ENCODE peak calls at places on chromosomes 4 and X, in nine cellular contexts. V, T, S, U, O, B, F, W and R are unnamed samples.
A peak's percentile ranks its signal among the peaks of the same experiment; 100 is the strongest.

GRCh38 chrX:152865232-152865920 is 32.5 kb upstream of the ZNF185 start:
- DNase-seq in V (no peak), T (no peak), S (no peak), U (no peak), O (no peak), B (no peak), F (no peak), W (no peak), R (no peak)

GRCh38 chrX:3076416-3076991 is 35.2 kb downstream of the ARSF start:
- DNase-seq in V (no peak), T (no peak), S (no peak), U (no peak), O (no peak), B (no peak), F (no peak), W (peak; percentile 7), R (no peak)

GRCh38 chr4:82748176-82748575 is 50.4 kb downstream of the SCD5 start:
- DNase-seq in V (no peak), T (no peak), S (no peak), U (peak; percentile 65), O (no peak), B (no peak), F (peak; percentile 55), W (peak; percentile 25), R (no peak)

GRCh38 chrX:13252726-13253125 is 67.1 kb downstream of the ATXN3L start:
- DNase-seq in V (no peak), T (no peak), S (peak; percentile 18), U (peak; percentile 32), O (no peak), B (peak; percentile 2), F (no peak), W (no peak), R (no peak)

GRCh38 chr4:41359069-41359769 is 102.5 kb downstream of the UCHL1 start:
- DNase-seq in V (no peak), T (no peak), S (peak; percentile 83), U (no peak), O (no peak), B (no peak), F (no peak), W (peak; percentile 62), R (no peak)

GRCh38 chr4:24471623-24472510 is 112.5 kb downstream of the DHX15 start:
- DNase-seq in V (peak; percentile 34), T (no peak), S (peak; percentile 75), U (no peak), O (no peak), B (no peak), F (no peak), W (peak; percentile 61), R (no peak)

GRCh38 chr4:98557497-98557896 is 100.9 kb downstream of the TSPAN5 start:
- DNase-seq in V (peak; percentile 45), T (peak; percentile 60), S (peak; percentile 46), U (peak; percentile 75), O (no peak), B (peak; percentile 80), F (peak; percentile 8), W (no peak), R (no peak)

GRCh38 chr4:173231916-173232315 is 63.3 kb downstream of the GALNT7 start:
- DNase-seq in V (peak; percentile 9), T (peak; percentile 40), S (peak; percentile 38), U (peak; percentile 18), O (peak; percentile 24), B (peak; percentile 40), F (peak; percentile 32), W (no peak), R (no peak)

GRCh38 chr4:184386271-184386781 is 88.0 kb downstream of the IRF2 start:
- DNase-seq in V (no peak), T (no peak), S (no peak), U (no peak), O (peak; percentile 84), B (no peak), F (no peak), W (no peak), R (no peak)

GRCh38 chrX:136310411-136310810 is 9.6 kb downstream of the ADGRG4 start:
- DNase-seq in V (peak; percentile 51), T (peak; percentile 75), S (no peak), U (peak; percentile 1), O (peak; percentile 26), B (no peak), F (peak; percentile 57), W (no peak), R (no peak)

GRCh38 chrX:134868766-134869495 is 121.9 kb upstream of the SMIM10 start:
- DNase-seq in V (peak; percentile 89), T (peak; percentile 84), S (peak; percentile 79), U (peak; percentile 96), O (no peak), B (peak; percentile 94), F (peak; percentile 41), W (no peak), R (no peak)

GRCh38 chrX:64758047-64758446 is 218.2 kb downstream of the ZC4H2 start:
- DNase-seq in V (no peak), T (no peak), S (no peak), U (no peak), O (no peak), B (no peak), F (no peak), W (no peak), R (no peak)

GRCh38 chr4:141134051-141134450 is 782 bp upstream of the RNF150 start:
- DNase-seq in V (peak; percentile 63), T (no peak), S (peak; percentile 58), U (peak; percentile 61), O (no peak), B (peak; percentile 43), F (no peak), W (no peak), R (no peak)
- H2AFZ ChIP-seq in V (no peak overlapping the region), T (no peak overlapping the region), S (no peak overlapping the region), U (no peak overlapping the region), O (no peak overlapping the region), B (no peak overlapping the region), F (no peak overlapping the region), W (no peak overlapping the region), R (no peak overlapping the region)

DNA sequence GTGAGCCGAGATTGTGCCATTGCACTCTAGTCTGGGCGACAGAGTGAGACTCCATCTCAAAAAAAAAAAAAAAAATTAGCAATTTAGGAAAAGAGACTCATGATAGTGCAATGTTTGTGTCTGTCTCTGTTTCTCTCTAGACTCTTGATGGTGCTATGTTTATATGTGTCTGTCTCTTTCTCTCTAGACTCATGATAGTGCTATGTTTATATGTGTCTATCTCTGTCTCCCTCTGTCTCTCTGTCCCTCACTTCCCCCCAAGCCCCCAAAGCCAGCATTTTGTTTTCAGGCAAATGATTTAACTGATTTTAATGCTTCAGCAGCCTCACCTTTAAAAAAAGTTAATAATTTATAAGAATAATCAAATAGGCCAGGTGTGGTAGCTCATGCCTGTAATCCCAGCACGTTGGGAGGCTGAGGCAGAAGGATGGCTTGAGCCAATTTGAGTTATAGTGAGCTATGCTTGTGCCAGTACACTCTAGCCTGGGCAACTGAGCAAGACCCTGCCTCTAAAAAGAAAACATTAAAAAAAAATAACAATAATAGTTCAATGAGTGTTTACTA is 6.9 kb downstream of the MOB1B start:
- DNase-seq in V (no peak), T (no peak), S (no peak), U (no peak), O (no peak), B (no peak), F (no peak), W (no peak), R (no peak)
- H3K4me2 ChIP-seq in V (no peak overlapping the region), T (no peak overlapping the region), S (no peak overlapping the region), U (no peak overlapping the region), O (no peak overlapping the region), B (no peak overlapping the region), F (no peak overlapping the region), W (no peak overlapping the region), R (no peak overlapping the region)

GRCh38 chr4:8594097-8595038 is 1.8 kb downstream of the CPZ start:
- DNase-seq in V (peak; percentile 86), T (peak; percentile 81), S (peak; percentile 99), U (peak; percentile 72), O (peak; percentile 94), B (peak; percentile 78), F (peak; percentile 49), W (peak; percentile 93), R (peak; percentile 63)

GRCh38 chr4:8595237-8596087 is 2.9 kb downstream of the CPZ start:
- DNase-seq in V (no peak), T (no peak), S (no peak), U (no peak), O (no peak), B (no peak), F (no peak), W (no peak), R (no peak)

GRCh38 chr4:8591626-8592365 is 769 bp upstream of the CPZ start:
- DNase-seq in V (no peak), T (no peak), S (peak; percentile 87), U (no peak), O (no peak), B (no peak), F (no peak), W (peak; percentile 36), R (no peak)

GRCh38 chr4:8592366-8593267 is at the start of gene CPZ:
- DNase-seq in V (peak; percentile 82), T (peak; percentile 51), S (peak; percentile 95), U (peak; percentile 50), O (peak; percentile 62), B (peak; percentile 11), F (no peak), W (peak; percentile 88), R (no peak)

DNA sequence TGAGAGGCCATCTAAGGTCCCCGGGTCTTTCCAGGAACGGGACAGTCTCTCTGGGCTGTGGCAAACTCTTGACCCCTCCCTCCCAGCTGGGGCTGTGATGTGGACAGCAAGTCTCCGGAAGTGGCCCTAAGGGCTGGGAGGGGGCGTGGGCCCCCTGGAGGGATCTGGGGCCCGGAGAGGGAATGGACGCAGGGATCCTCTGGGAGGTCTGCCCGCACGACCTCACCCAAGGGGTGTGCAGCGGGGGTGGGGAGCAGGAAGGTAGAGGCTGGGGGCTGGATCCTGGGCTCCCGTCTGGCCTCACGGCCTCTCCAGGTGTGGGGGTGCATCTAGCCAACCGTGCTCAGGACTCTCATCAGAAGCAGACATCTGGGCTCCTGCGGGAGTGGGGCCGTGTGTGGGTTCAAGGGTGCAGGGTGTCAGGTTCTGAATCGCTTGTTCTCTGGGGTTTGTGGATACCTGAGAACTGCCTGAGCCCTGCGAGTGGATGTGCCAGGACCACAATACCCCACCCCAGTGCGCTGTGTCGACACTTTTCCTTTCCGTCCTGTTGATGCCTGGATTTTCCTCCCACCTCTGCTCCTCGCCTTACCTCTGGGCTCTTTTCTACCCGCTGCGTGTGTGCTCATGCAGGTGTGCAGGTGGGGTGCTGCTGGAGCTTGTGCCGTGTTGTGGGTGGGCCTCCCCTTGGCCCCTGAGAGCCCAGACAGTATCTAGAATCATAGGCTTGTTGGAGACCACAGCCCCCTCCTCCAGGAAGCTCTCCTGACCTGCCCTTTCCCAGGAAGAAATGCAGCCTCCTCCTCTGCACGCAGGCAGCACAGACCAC is 917 bp downstream of the CPZ start:
- DNase-seq in V (peak; percentile 29), T (no peak), S (peak; percentile 81), U (no peak), O (peak; percentile 19), B (no peak), F (no peak), W (peak; percentile 44), R (no peak)
- H2AFZ ChIP-seq in V (peak overlapping the region; percentile 29), T (peak overlapping the region; percentile 70), S (no peak overlapping the region), U (no peak overlapping the region), O (no peak overlapping the region), B (no peak overlapping the region), F (no peak overlapping the region), W (peak overlapping the region; percentile 89), R (no peak overlapping the region)

DNA sequence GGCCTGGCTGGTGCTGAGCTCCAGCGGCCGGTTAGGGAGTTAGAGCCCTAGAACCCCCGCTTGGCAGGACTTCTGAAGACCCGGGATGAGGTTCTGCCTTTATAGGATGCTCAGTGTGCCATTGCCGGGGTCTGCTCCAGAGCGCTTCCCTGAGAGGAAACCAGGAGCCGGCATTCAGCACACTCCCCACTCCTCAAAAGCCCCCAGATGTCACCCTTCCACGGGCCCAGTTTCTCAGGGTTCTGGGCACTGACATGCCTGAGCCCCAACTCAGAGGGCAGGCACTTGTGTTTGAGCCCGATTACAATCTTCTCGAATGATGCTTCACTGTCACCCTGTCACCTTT is 6.5 kb downstream of the NKX3-2 start:
- DNase-seq in V (no peak), T (no peak), S (peak; percentile 74), U (no peak), O (peak; percentile 6), B (no peak), F (no peak), W (no peak), R (no peak)
- H3K4me2 ChIP-seq in V (no peak overlapping the region), T (no peak overlapping the region), S (no peak overlapping the region), U (no peak overlapping the region), O (no peak overlapping the region), B (no peak overlapping the region), F (no peak overlapping the region), W (no peak overlapping the region), R (no peak overlapping the region)